ENCODE peak calls at places on chromosome 14, in four cellular contexts. One of them, this sample, is unnamed. For H3K27me3, the result is how much of the 10 kb centered on the place peaks cover.

GRCh38 chr14:51552768-51553426 is 98.8 kb upstream of the FRMD6 start:
- DNase-seq in fibroblast of lung: peak
- DNase-seq in gastrocnemius medialis: peak
- DNase-seq in esophagus muscularis mucosa: no peak
- DNase-seq in this sample: no peak

GRCh38 chr14:69046468-69046867 is 67.4 kb upstream of the ACTN1 start:
- DNase-seq in fibroblast of lung: peak
- DNase-seq in gastrocnemius medialis: no peak
- DNase-seq in esophagus muscularis mucosa: no peak
- DNase-seq in this sample: no peak

GRCh38 chr14:22163051-22163450 is 426.0 kb downstream of the DAD1 start:
- DNase-seq in fibroblast of lung: no peak
- DNase-seq in gastrocnemius medialis: no peak
- DNase-seq in esophagus muscularis mucosa: no peak
- DNase-seq in this sample: no peak

GRCh38 chr14:37889087-37889486 is 293.7 kb downstream of the TTC6 start:
- DNase-seq in fibroblast of lung: no peak
- DNase-seq in gastrocnemius medialis: no peak
- DNase-seq in esophagus muscularis mucosa: no peak
- DNase-seq in this sample: no peak

GRCh38 chr14:66482873-66483272 is 3.3 kb upstream of the CCDC196 start:
- DNase-seq in fibroblast of lung: no peak
- DNase-seq in gastrocnemius medialis: no peak
- DNase-seq in esophagus muscularis mucosa: no peak
- DNase-seq in this sample: no peak

GRCh38 chr14:40074169-40074568 is 641.9 kb upstream of the FBXO33 start:
- DNase-seq in fibroblast of lung: no peak
- DNase-seq in gastrocnemius medialis: peak
- DNase-seq in esophagus muscularis mucosa: no peak
- DNase-seq in this sample: no peak

GRCh38 chr14:91493169-91493568 is 16.9 kb downstream of the PPP4R3A start:
- DNase-seq in fibroblast of lung: no peak
- DNase-seq in gastrocnemius medialis: no peak
- DNase-seq in esophagus muscularis mucosa: no peak
- DNase-seq in this sample: no peak

GRCh38 chr14:89723930-89724915 is 230.3 kb downstream of the EFCAB11 start:
- DNase-seq in fibroblast of lung: no peak
- DNase-seq in gastrocnemius medialis: no peak
- DNase-seq in esophagus muscularis mucosa: no peak
- DNase-seq in this sample: no peak

GRCh38 chr14:95516554-95517209 is at the start of gene SYNE3:
- DNase-seq in fibroblast of lung: no peak
- DNase-seq in gastrocnemius medialis: no peak
- DNase-seq in esophagus muscularis mucosa: no peak
- DNase-seq in this sample: no peak

GRCh38 chr14:69315302-69315701 is 55.3 kb downstream of the GALNT16 start:
- DNase-seq in fibroblast of lung: no peak
- DNase-seq in gastrocnemius medialis: no peak
- DNase-seq in esophagus muscularis mucosa: no peak
- DNase-seq in this sample: no peak

GRCh38 chr14:24513009-24513408 is 4.9 kb upstream of the CMA1 start:
- DNase-seq in fibroblast of lung: no peak
- DNase-seq in gastrocnemius medialis: no peak
- DNase-seq in esophagus muscularis mucosa: no peak
- DNase-seq in this sample: no peak

GRCh38 chr14:69320581-69321365 is 60.8 kb downstream of the GALNT16 start:
- DNase-seq in fibroblast of lung: no peak
- DNase-seq in gastrocnemius medialis: no peak
- DNase-seq in esophagus muscularis mucosa: no peak
- DNase-seq in this sample: no peak

GRCh38 chr14:66859063-66859671 is 330.1 kb upstream of the GARIN2 start:
- DNase-seq in fibroblast of lung: no peak
- DNase-seq in gastrocnemius medialis: no peak
- DNase-seq in esophagus muscularis mucosa: no peak
- DNase-seq in this sample: no peak

GRCh38 chr14:67526181-67526580 is 6.9 kb upstream of the PLEKHH1 start:
- DNase-seq in fibroblast of lung: no peak
- DNase-seq in gastrocnemius medialis: no peak
- DNase-seq in esophagus muscularis mucosa: no peak
- DNase-seq in this sample: no peak

GRCh38 chr14:61893371-61893940 is 131.2 kb downstream of the SNAPC1 start:
- DNase-seq in fibroblast of lung: no peak
- DNase-seq in gastrocnemius medialis: no peak
- DNase-seq in esophagus muscularis mucosa: no peak
- DNase-seq in this sample: no peak

GRCh38 chr14:90611501-90611900 is 204.7 kb downstream of the TTC7B start:
- DNase-seq in fibroblast of lung: no peak
- DNase-seq in gastrocnemius medialis: no peak
- DNase-seq in esophagus muscularis mucosa: no peak
- DNase-seq in this sample: no peak

GRCh38 chr14:81401420-81402122 is 1.4 kb upstream of the STON2 start:
- DNase-seq in fibroblast of lung: peak
- DNase-seq in gastrocnemius medialis: peak
- DNase-seq in esophagus muscularis mucosa: peak
- DNase-seq in this sample: peak

GRCh38 chr14:98077176-98077575 is 1194.8 kb downstream of the BCL11B start:
- DNase-seq in fibroblast of lung: no peak
- DNase-seq in gastrocnemius medialis: no peak
- DNase-seq in esophagus muscularis mucosa: no peak
- DNase-seq in this sample: no peak

GRCh38 chr14:24801024-24801423 is 167.0 kb upstream of the GZMB start:
- DNase-seq in fibroblast of lung: no peak
- DNase-seq in gastrocnemius medialis: no peak
- DNase-seq in esophagus muscularis mucosa: no peak
- DNase-seq in this sample: no peak

GRCh38 chr14:20622816-20623291 is 18.6 kb downstream of the OR6S1 start:
- DNase-seq in fibroblast of lung: no peak
- DNase-seq in gastrocnemius medialis: no peak
- DNase-seq in esophagus muscularis mucosa: no peak
- DNase-seq in this sample: no peak

DNA sequence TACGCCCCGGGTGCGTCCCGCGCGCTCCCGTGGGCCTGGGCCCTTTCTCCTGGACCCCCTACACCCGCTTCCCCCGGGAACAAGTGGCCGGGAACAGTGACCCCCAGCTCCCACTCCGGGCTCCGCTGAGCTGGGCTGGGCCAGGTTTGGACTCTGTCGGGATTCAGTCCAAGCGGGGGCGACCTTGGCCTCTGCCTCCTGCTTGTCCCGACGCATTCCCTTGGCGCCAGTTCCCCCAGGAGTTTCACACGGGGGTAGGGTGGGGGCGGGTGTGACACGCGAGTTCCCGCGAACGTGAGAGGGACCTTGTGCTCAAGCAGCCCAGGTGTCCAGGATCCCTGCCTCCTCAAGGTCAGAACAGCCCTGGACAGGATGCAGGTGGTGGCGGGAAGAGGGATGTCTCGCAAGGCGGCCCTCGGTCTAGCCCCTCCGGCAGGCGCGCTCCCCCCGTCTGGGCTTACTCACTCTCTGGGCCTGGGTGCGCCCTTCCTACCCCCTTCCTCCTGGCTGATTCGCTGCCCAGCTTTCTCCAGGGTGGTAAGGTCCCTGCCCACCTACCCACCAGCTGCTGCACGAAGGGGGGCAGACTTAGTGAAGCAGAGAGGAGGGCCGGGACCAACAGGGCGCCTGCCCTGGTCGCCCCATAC is 771 bp downstream of the CRIP2 start:
- DNase-seq in fibroblast of lung: peak
- DNase-seq in gastrocnemius medialis: no peak
- DNase-seq in esophagus muscularis mucosa: no peak
- DNase-seq in this sample: no peak
- H3K27me3 ChIP-seq in fibroblast of lung: under half
- H3K27me3 ChIP-seq in gastrocnemius medialis: under half
- H3K27me3 ChIP-seq in esophagus muscularis mucosa: under half
- H3K27me3 ChIP-seq in this sample: under half

GRCh38 chr14:93903342-93904184 is 23.6 kb upstream of the FAM181A start:
- DNase-seq in fibroblast of lung: no peak
- DNase-seq in gastrocnemius medialis: no peak
- DNase-seq in esophagus muscularis mucosa: no peak
- DNase-seq in this sample: no peak
- H3K27me3 ChIP-seq in fibroblast of lung: under half
- H3K27me3 ChIP-seq in gastrocnemius medialis: under half
- H3K27me3 ChIP-seq in esophagus muscularis mucosa: under half
- H3K27me3 ChIP-seq in this sample: under half

GRCh38 chr14:63273091-63273490 is 45.6 kb downstream of the GPHB5 start:
- DNase-seq in fibroblast of lung: peak
- DNase-seq in gastrocnemius medialis: no peak
- DNase-seq in esophagus muscularis mucosa: no peak
- DNase-seq in this sample: no peak
- H3K27me3 ChIP-seq in fibroblast of lung: under half
- H3K27me3 ChIP-seq in gastrocnemius medialis: under half
- H3K27me3 ChIP-seq in esophagus muscularis mucosa: under half
- H3K27me3 ChIP-seq in this sample: under half

DNA sequence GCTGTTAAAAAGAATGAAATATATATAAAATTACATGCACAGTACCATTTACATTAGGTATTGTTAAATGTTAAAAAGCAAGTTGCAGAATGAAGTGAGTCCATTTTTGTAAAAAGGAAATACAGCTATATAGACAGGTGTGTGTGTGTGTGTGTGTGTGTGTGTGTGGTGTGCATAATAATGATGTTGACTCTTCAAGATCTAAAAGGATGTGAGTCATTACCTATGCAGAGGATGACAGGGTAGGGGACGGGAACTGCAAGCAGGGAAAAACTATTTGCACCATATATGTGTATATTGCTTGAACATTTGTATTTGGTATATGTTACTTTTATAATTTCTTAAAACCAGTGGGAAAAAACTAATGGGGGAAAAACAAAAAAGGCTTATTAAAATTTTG is 3.1 kb downstream of the C14orf39 start:
- DNase-seq in fibroblast of lung: peak
- DNase-seq in gastrocnemius medialis: no peak
- DNase-seq in esophagus muscularis mucosa: no peak
- DNase-seq in this sample: no peak
- H3K27me3 ChIP-seq in fibroblast of lung: under half
- H3K27me3 ChIP-seq in gastrocnemius medialis: under half
- H3K27me3 ChIP-seq in esophagus muscularis mucosa: under half
- H3K27me3 ChIP-seq in this sample: under half

GRCh38 chr14:53956427-53957201 is at the start of gene BMP4:
- DNase-seq in fibroblast of lung: peak
- DNase-seq in gastrocnemius medialis: peak
- DNase-seq in esophagus muscularis mucosa: no peak
- DNase-seq in this sample: no peak
- H3K27me3 ChIP-seq in fibroblast of lung: under half
- H3K27me3 ChIP-seq in gastrocnemius medialis: half or more
- H3K27me3 ChIP-seq in esophagus muscularis mucosa: under half
- H3K27me3 ChIP-seq in this sample: under half

DNA sequence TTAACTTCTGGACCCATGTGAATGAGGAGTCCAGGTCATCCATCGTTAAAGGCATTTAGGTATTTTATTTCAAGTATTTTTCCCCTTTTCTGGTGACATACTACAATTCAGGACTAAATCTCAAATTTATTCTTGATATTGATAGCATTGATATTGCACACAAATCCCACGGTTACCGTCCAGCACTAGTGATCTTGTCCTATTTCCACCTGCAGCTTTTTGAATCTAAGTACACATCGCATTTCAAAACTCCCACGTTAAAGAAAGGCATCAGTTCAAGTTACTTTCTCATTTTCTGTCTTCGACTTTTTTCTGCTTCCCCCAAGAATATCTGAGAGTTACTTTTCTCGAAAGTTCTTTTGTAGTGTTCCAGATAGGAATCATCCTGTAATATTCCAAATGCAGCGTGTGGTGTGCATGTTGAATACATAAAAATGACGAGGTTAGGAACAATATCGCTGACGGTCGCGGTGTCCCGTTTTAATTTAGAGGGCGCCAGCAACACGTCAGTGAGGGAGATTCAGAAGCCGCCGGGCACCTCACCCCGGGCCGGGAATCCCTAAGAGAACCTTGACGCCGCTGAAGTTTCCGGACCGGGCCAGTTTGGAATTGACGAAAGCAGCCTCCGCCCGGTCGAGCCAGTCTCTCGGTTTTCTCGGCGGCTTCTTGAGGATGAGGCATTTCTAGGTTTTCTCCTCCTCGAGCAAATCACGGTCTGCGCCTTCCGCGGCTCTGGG is 569 bp upstream of the RGS6 start:
- DNase-seq in fibroblast of lung: no peak
- DNase-seq in gastrocnemius medialis: no peak
- DNase-seq in esophagus muscularis mucosa: peak
- DNase-seq in this sample: no peak
- H3K27me3 ChIP-seq in fibroblast of lung: under half
- H3K27me3 ChIP-seq in gastrocnemius medialis: under half
- H3K27me3 ChIP-seq in esophagus muscularis mucosa: under half
- H3K27me3 ChIP-seq in this sample: under half

GRCh38 chr14:74408870-74409269 is 17.1 kb downstream of the SYNDIG1L start:
- DNase-seq in fibroblast of lung: no peak
- DNase-seq in gastrocnemius medialis: no peak
- DNase-seq in esophagus muscularis mucosa: no peak
- DNase-seq in this sample: no peak
- H3K27me3 ChIP-seq in fibroblast of lung: under half
- H3K27me3 ChIP-seq in gastrocnemius medialis: under half
- H3K27me3 ChIP-seq in esophagus muscularis mucosa: under half
- H3K27me3 ChIP-seq in this sample: under half

GRCh38 chr14:28779416-28779941 is 12.9 kb downstream of the FOXG1 start:
- DNase-seq in fibroblast of lung: no peak
- DNase-seq in gastrocnemius medialis: no peak
- DNase-seq in esophagus muscularis mucosa: no peak
- DNase-seq in this sample: no peak

GRCh38 chr14:28776482-28777266 is 10.1 kb downstream of the FOXG1 start:
- DNase-seq in fibroblast of lung: no peak
- DNase-seq in gastrocnemius medialis: no peak
- DNase-seq in esophagus muscularis mucosa: no peak
- DNase-seq in this sample: no peak

GRCh38 chr14:28778718-28779117 is 12.1 kb downstream of the FOXG1 start:
- DNase-seq in fibroblast of lung: no peak
- DNase-seq in gastrocnemius medialis: no peak
- DNase-seq in esophagus muscularis mucosa: no peak
- DNase-seq in this sample: no peak

GRCh38 chr14:28774764-28775738 is 8.5 kb downstream of the FOXG1 start:
- DNase-seq in fibroblast of lung: no peak
- DNase-seq in gastrocnemius medialis: no peak
- DNase-seq in esophagus muscularis mucosa: no peak
- DNase-seq in this sample: no peak

GRCh38 chr14:28777773-28778606 is 11.4 kb downstream of the FOXG1 start:
- DNase-seq in fibroblast of lung: no peak
- DNase-seq in gastrocnemius medialis: no peak
- DNase-seq in esophagus muscularis mucosa: no peak
- DNase-seq in this sample: no peak
- H3K27me3 ChIP-seq in fibroblast of lung: under half
- H3K27me3 ChIP-seq in gastrocnemius medialis: half or more
- H3K27me3 ChIP-seq in esophagus muscularis mucosa: under half
- H3K27me3 ChIP-seq in this sample: under half